ENCODE peak calls at places on chromosomes 12 and 14, in nine cellular contexts. G, L, A, E, H, W, D, R and I are unnamed samples.
A peak's percentile ranks its signal among the peaks of the same experiment; 100 is the strongest.

GRCh38 chr12:24197517-24197916 is 248.0 kb upstream of the SOX5 start:
- DNase-seq in H (peak; percentile 5), A (peak; percentile 44), D (no peak), E (no peak), G (no peak), W (peak; percentile 71), L (no peak), R (no peak), I (no peak)

GRCh38 chr12:70007687-70008086 is 182.7 kb downstream of the MYRFL start:
- DNase-seq in A (no peak), G (no peak), L (no peak), R (peak; percentile 22), D (no peak), H (no peak), E (no peak), W (no peak), I (no peak)

GRCh38 chr12:90174198-90174510 is 465.5 kb upstream of the ATP2B1 start:
- DNase-seq in W (no peak), H (no peak), A (no peak), E (no peak), D (no peak), G (peak; percentile 6), L (no peak), R (no peak), I (no peak)

GRCh38 chr14:104557086-104557485 is 22.5 kb upstream of the C14orf180 start:
- DNase-seq in W (peak; percentile 32), A (no peak), D (no peak), L (no peak), H (no peak), E (peak; percentile 3), R (no peak), G (no peak), I (peak; percentile 40)

GRCh38 chr12:6850796-6851152 is 312 bp downstream of the CDCA3 start:
- DNase-seq in D (no peak), H (no peak), E (no peak), W (no peak), G (no peak), R (no peak), A (no peak), L (no peak), I (peak; percentile 77)

GRCh38 chr12:45415393-45415817 is 199.5 kb downstream of the ANO6 start:
- DNase-seq in H (peak; percentile 76), W (no peak), R (peak; percentile 91), E (peak; percentile 34), D (peak; percentile 13), A (no peak), G (peak; percentile 87), L (no peak), I (peak; percentile 78)

GRCh38 chr12:46177842-46178608 is 90.8 kb downstream of the SLC38A1 start:
- DNase-seq in E (no peak), R (no peak), D (no peak), L (no peak), A (no peak), G (no peak), W (no peak), H (no peak), I (no peak)

GRCh38 chr14:21917699-21918436 is 244.2 kb upstream of the OR4E1 start:
- DNase-seq in W (peak; percentile 68), G (peak; percentile 31), L (peak; percentile 53), A (no peak), D (peak; percentile 59), R (peak; percentile 71), H (peak; percentile 91), E (no peak), I (no peak)

GRCh38 chr14:94045101-94045500 is 19.0 kb downstream of the OTUB2 start:
- DNase-seq in H (no peak), G (no peak), W (peak; percentile 20), E (no peak), A (no peak), R (no peak), D (no peak), L (no peak), I (no peak)

GRCh38 chr14:99534863-99535262 is 53.7 kb downstream of the CCNK start:
- DNase-seq in L (no peak), H (no peak), G (no peak), R (no peak), D (no peak), E (peak; percentile 61), W (no peak), A (no peak), I (no peak)

GRCh38 chr12:51889216-51890134 is 1.6 kb downstream of the ANKRD33 start:
- DNase-seq in L (no peak), H (no peak), G (no peak), R (no peak), E (no peak), A (peak; percentile 44), D (no peak), W (peak; percentile 63), I (no peak)

GRCh38 chr14:65961004-65961403 is 525.2 kb upstream of the CCDC196 start:
- DNase-seq in D (no peak), L (peak; percentile 44), H (peak; percentile 39), E (peak; percentile 20), W (peak; percentile 93), A (peak; percentile 75), G (peak; percentile 24), R (peak; percentile 79), I (no peak)

GRCh38 chr12:53102883-53103807 is at the start of gene SOAT2:
- DNase-seq in D (no peak), W (peak; percentile 62), L (no peak), R (no peak), A (no peak), G (no peak), H (no peak), E (no peak), I (no peak)

GRCh38 chr12:83313827-83314226 is 627.1 kb downstream of the TMTC2 start:
- DNase-seq in L (no peak), W (no peak), D (no peak), G (no peak), A (no peak), E (no peak), H (no peak), R (no peak), I (no peak)

GRCh38 chr14:74634964-74635363 is 22.9 kb upstream of the LTBP2 start:
- DNase-seq in E (no peak), H (peak; percentile 63), W (peak; percentile 63), R (no peak), A (no peak), G (no peak), D (no peak), L (no peak), I (no peak)

DNA sequence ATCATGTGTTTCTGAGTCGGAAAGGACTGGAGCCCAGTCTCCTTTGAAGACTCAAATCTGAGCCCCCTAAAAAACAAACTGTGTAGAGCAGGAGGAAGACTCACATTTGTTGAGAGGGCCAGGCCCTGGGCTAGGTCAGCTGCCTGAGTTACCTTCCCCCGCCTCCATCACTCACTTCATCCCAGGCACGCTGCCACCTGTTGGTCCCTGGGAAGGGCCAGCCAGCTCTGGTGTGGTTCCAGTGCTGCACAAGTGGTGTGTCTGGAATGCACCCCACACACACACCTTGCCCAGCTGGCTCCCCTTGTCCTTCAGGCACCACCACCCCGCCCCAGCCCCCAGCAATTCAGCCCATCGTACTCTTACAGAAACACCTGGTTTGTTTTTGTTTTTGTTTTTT is 9.0 kb downstream of the MVK start:
- DNase-seq in E (peak; percentile 56), A (peak; percentile 57), D (no peak), L (no peak), W (peak; percentile 82), H (no peak), R (no peak), G (no peak), I (no peak)
- TF ChIP-seq CTCF in E (no peak), A (peak; percentile 42), D (no peak), L (no peak), W (peak; percentile 52), H (no peak), R (no peak), G (peak; percentile 27), I (no peak)

GRCh38 chr14:96959992-96960391 is 162.8 kb downstream of the VRK1 start:
- DNase-seq in E (no peak), A (no peak), G (no peak), W (no peak), R (no peak), D (no peak), H (no peak), L (no peak), I (no peak)
- H3K9me3 ChIP-seq in E (peaks cover 41% of the 10 kb centered on the region), A (no peaks in the 10 kb centered on the region), G (no peaks in the 10 kb centered on the region), W (peaks cover 26% of the 10 kb centered on the region), R (no peaks in the 10 kb centered on the region), D (peaks cover 3% of the 10 kb centered on the region), H (peaks cover 2% of the 10 kb centered on the region), L (no peaks in the 10 kb centered on the region), I (peaks cover 16% of the 10 kb centered on the region)

GRCh38 chr12:124395284-124395752 is 100.4 kb downstream of the RFLNA start:
- DNase-seq in G (no peak), L (no peak), W (no peak), E (no peak), R (no peak), D (no peak), A (no peak), H (no peak), I (no peak)
- TF ChIP-seq CTCF in G (no peak), L (no peak), W (no peak), E (no peak), R (no peak), D (no peak), A (no peak), H (no peak), I (no peak)

GRCh38 chr12:34625116-34625515 is 602.8 kb downstream of the ALG10 start:
- DNase-seq in W (no peak), D (no peak), E (no peak), G (peak; percentile 7), L (no peak), A (no peak), H (no peak), R (no peak), I (no peak)

GRCh38 chr12:34626363-34627157 is 604.3 kb downstream of the ALG10 start:
- DNase-seq in L (no peak), W (no peak), R (no peak), A (no peak), G (no peak), E (no peak), H (no peak), D (no peak), I (no peak)
- H3K9me3 ChIP-seq in L (peaks cover 2% of the 10 kb centered on the region), W (peaks cover 78% of the 10 kb centered on the region), R (no peaks in the 10 kb centered on the region), A (peaks cover 63% of the 10 kb centered on the region), G (peaks cover 12% of the 10 kb centered on the region), E (peaks cover 14% of the 10 kb centered on the region), H (no peaks in the 10 kb centered on the region), D (no peaks in the 10 kb centered on the region), I (peaks cover 10% of the 10 kb centered on the region)